ENCODE peak calls at places on chromosome 19, in four cellular contexts. S is C1 segment of cervical spinal cord; W is RPMI7951; B is stimulated activated CD8-positive, alpha-beta memory T cell treated with anti-CD3 and anti-CD28 coated beads, Interleukin-4, amount 100 ng/mL, for 1 hour. J is an unnamed sample.
A peak's percentile ranks its signal among the peaks of the same experiment; 100 is the strongest.

GRCh38 chr19:48806818-48807589 is 3.8 kb downstream of the BCAT2 start:
- DNase-seq in S (no peak), W (peak; percentile 50), B (no peak), J (no peak)

GRCh38 chr19:7900931-7901330 is 2.7 kb upstream of the MAP2K7 start:
- DNase-seq in S (no peak), B (no peak), W (no peak), J (no peak)

GRCh38 chr19:1376415-1376805 is 7.3 kb upstream of the NDUFS7 start:
- DNase-seq in W (no peak), S (no peak), B (no peak), J (no peak)

GRCh38 chr19:51016798-51017683 is 2.5 kb downstream of the KLK10 start:
- DNase-seq in S (no peak), W (peak; percentile 37), B (peak; percentile 18), J (no peak)

GRCh38 chr19:50312967-50313811 is 16.0 kb downstream of the KCNC3 start:
- DNase-seq in B (no peak), S (no peak), W (no peak), J (no peak)

GRCh38 chr19:18759435-18760426 is 31.4 kb downstream of the COMP start:
- DNase-seq in W (no peak), S (no peak), B (no peak), J (no peak)

GRCh38 chr19:31470952-31471351 is 121.7 kb upstream of the TSHZ3 start:
- DNase-seq in W (no peak), S (no peak), B (no peak), J (no peak)

GRCh38 chr19:461664-462551 is 1.1 kb upstream of the SHC2 start:
- DNase-seq in B (no peak), S (no peak), W (no peak), J (no peak)

GRCh38 chr19:40756502-40757110 is 5.6 kb downstream of the SNRPA start:
- DNase-seq in S (no peak), W (peak; percentile 44), B (no peak), J (no peak)

GRCh38 chr19:41785653-41786052 is 10.7 kb upstream of the CEACAM3 start:
- DNase-seq in W (peak; percentile 58), S (no peak), B (peak; percentile 42), J (no peak)

GRCh38 chr19:56983148-56983547 is 136.6 kb upstream of the USP29 start:
- DNase-seq in S (no peak), B (no peak), W (no peak), J (no peak)

GRCh38 chr19:49889687-49890348 is 6.9 kb downstream of the IL4I1 start:
- DNase-seq in B (peak; percentile 47), S (peak; percentile 24), W (peak; percentile 50), J (no peak)

J was measured in cortex of kidney.